ENCODE peak calls at places on chromosomes 16 and 17, in seven cellular contexts. C is anterior cingulate cortex; W is Caki2; K is NAMALWA; X is activated T-helper 2 cell treated with anti-CD3 and anti-CD28 coated beads, Interferon-gamma antibody, Interleukin-2, Interleukin-4, amounts not matched to agents 10 μg/mL and 5 μg/mL and 100 μg/mL, durations not matched to agents 14 hours and 24 hours and 36 hours; Q is brain microvascular endothelial cell; F is NCI-H510A. G is an unnamed sample.

GRCh38 chr17:7141824-7142223 is 27.2 kb upstream of the ASGR2 start:
- DNase-seq in C (no peak), W (no peak), K (no peak), X (no peak), Q (no peak), F (peak; percentile 11), G (no peak)

GRCh38 chr17:45307290-45308015 is 9.4 kb downstream of the MAP3K14 start:
- DNase-seq in C (no peak), W (peak; percentile 52), K (peak; percentile 66), X (peak; percentile 55), Q (peak; percentile 77), F (no peak), G (no peak)

GRCh38 chr17:11499881-11500280 is 98.4 kb upstream of the DNAH9 start:
- DNase-seq in C (no peak), W (no peak), K (no peak), X (no peak), Q (no peak), F (no peak), G (no peak)

GRCh38 chr17:19650826-19651225 is 2.3 kb downstream of the ALDH3A2 start:
- DNase-seq in C (no peak), W (peak; percentile 5), K (no peak), X (no peak), Q (no peak), F (no peak), G (no peak)

GRCh38 chr17:43019418-43019817 is 2.8 kb downstream of the VAT1 start:
- DNase-seq in C (no peak), W (no peak), K (no peak), X (no peak), Q (no peak), F (no peak), G (no peak)

GRCh38 chr17:179066-179432 is 2.4 kb downstream of the DOC2B start:
- DNase-seq in C (no peak), W (no peak), K (no peak), X (no peak), Q (no peak), F (no peak), G (no peak)

GRCh38 chr17:58306131-58306951 is 22.3 kb downstream of the TSPOAP1 start:
- DNase-seq in C (no peak), W (no peak), K (no peak), X (no peak), Q (no peak), F (no peak), G (no peak)

GRCh38 chr16:28609631-28610594 is at the start of gene SULT1A1:
- DNase-seq in C (no peak), W (peak; percentile 77), K (no peak), X (no peak), Q (no peak), F (no peak), G (no peak)

GRCh38 chr16:48556913-48557351 is 53.0 kb downstream of the N4BP1 start:
- DNase-seq in C (no peak), W (no peak), K (no peak), X (no peak), Q (peak; percentile 59), F (no peak), G (no peak)

GRCh38 chr16:89667633-89668032 is 10.0 kb downstream of the SPATA33 start:
- DNase-seq in C (no peak), W (no peak), K (no peak), X (no peak), Q (no peak), F (no peak), G (no peak)